ENCODE peak calls at places on chromosomes 12 and 14, in six cellular contexts. One of them, this sample, is unnamed.

GRCh38 chr14:52553002-52553670 is 500 bp downstream of the GPR137C start:
- DNase-seq in astrocyte of the spinal cord: peak
- DNase-seq in HFF-Myc: no peak
- DNase-seq in fibroblast of lung: peak
- DNase-seq in mammary epithelial cell: peak
- DNase-seq in ascending aorta: peak
- DNase-seq in this sample: no peak

GRCh38 chr14:67562776-67563150 is 29.7 kb downstream of the PLEKHH1 start:
- DNase-seq in astrocyte of the spinal cord: no peak
- DNase-seq in HFF-Myc: no peak
- DNase-seq in fibroblast of lung: no peak
- DNase-seq in mammary epithelial cell: no peak
- DNase-seq in ascending aorta: no peak
- DNase-seq in this sample: no peak

GRCh38 chr12:34233618-34234017 is 211.3 kb downstream of the ALG10 start:
- DNase-seq in astrocyte of the spinal cord: no peak
- DNase-seq in HFF-Myc: no peak
- DNase-seq in fibroblast of lung: no peak
- DNase-seq in mammary epithelial cell: no peak
- DNase-seq in ascending aorta: no peak
- DNase-seq in this sample: no peak

GRCh38 chr14:71433303-71433702 is 498.9 kb upstream of the RGS6 start:
- DNase-seq in astrocyte of the spinal cord: no peak
- DNase-seq in HFF-Myc: no peak
- DNase-seq in fibroblast of lung: no peak
- DNase-seq in mammary epithelial cell: no peak
- DNase-seq in ascending aorta: no peak
- DNase-seq in this sample: no peak

GRCh38 chr12:14779834-14780233 is 23.4 kb downstream of the WBP11 start:
- DNase-seq in astrocyte of the spinal cord: no peak
- DNase-seq in HFF-Myc: no peak
- DNase-seq in fibroblast of lung: no peak
- DNase-seq in mammary epithelial cell: no peak
- DNase-seq in ascending aorta: no peak
- DNase-seq in this sample: no peak

GRCh38 chr12:7837366-7837765 is 35.3 kb downstream of the SLC2A14 start:
- DNase-seq in astrocyte of the spinal cord: no peak
- DNase-seq in HFF-Myc: no peak
- DNase-seq in fibroblast of lung: no peak
- DNase-seq in mammary epithelial cell: no peak
- DNase-seq in ascending aorta: no peak
- DNase-seq in this sample: no peak

GRCh38 chr12:28235017-28235416 is 44.8 kb downstream of the CCDC91 start:
- DNase-seq in astrocyte of the spinal cord: no peak
- DNase-seq in HFF-Myc: no peak
- DNase-seq in fibroblast of lung: no peak
- DNase-seq in mammary epithelial cell: no peak
- DNase-seq in ascending aorta: no peak
- DNase-seq in this sample: no peak

GRCh38 chr14:70186826-70187483 is 1.8 kb downstream of the SLC8A3 start:
- DNase-seq in astrocyte of the spinal cord: peak
- DNase-seq in HFF-Myc: no peak
- DNase-seq in fibroblast of lung: peak
- DNase-seq in mammary epithelial cell: no peak
- DNase-seq in ascending aorta: no peak
- DNase-seq in this sample: no peak

GRCh38 chr14:30550335-30550734 is 8.6 kb upstream of the G2E3 start:
- DNase-seq in astrocyte of the spinal cord: peak
- DNase-seq in HFF-Myc: no peak
- DNase-seq in fibroblast of lung: peak
- DNase-seq in mammary epithelial cell: peak
- DNase-seq in ascending aorta: no peak
- DNase-seq in this sample: no peak

GRCh38 chr12:121230538-121230907 is 20.6 kb downstream of the P2RX4 start:
- DNase-seq in astrocyte of the spinal cord: no peak
- DNase-seq in HFF-Myc: no peak
- DNase-seq in fibroblast of lung: no peak
- DNase-seq in mammary epithelial cell: no peak
- DNase-seq in ascending aorta: no peak
- DNase-seq in this sample: no peak

GRCh38 chr12:104372048-104372720 is 68.6 kb downstream of the EID3 start:
- DNase-seq in astrocyte of the spinal cord: no peak
- DNase-seq in HFF-Myc: no peak
- DNase-seq in fibroblast of lung: peak
- DNase-seq in mammary epithelial cell: no peak
- DNase-seq in ascending aorta: no peak
- DNase-seq in this sample: no peak

GRCh38 chr12:89363582-89363981 is 11.3 kb upstream of the DUSP6 start:
- DNase-seq in astrocyte of the spinal cord: no peak
- DNase-seq in HFF-Myc: no peak
- DNase-seq in fibroblast of lung: no peak
- DNase-seq in mammary epithelial cell: no peak
- DNase-seq in ascending aorta: no peak
- DNase-seq in this sample: no peak

GRCh38 chr12:64080319-64081008 is 141.6 kb downstream of the KICS2 start:
- DNase-seq in astrocyte of the spinal cord: no peak
- DNase-seq in HFF-Myc: no peak
- DNase-seq in fibroblast of lung: no peak
- DNase-seq in mammary epithelial cell: peak
- DNase-seq in ascending aorta: no peak
- DNase-seq in this sample: no peak

GRCh38 chr14:23536494-23536893 is 15.1 kb downstream of the ZFHX2 start:
- DNase-seq in astrocyte of the spinal cord: no peak
- DNase-seq in HFF-Myc: no peak
- DNase-seq in fibroblast of lung: no peak
- DNase-seq in mammary epithelial cell: no peak
- DNase-seq in ascending aorta: no peak
- DNase-seq in this sample: no peak

GRCh38 chr14:73753887-73754880 is 40.0 kb upstream of the PNMA1 start:
- DNase-seq in astrocyte of the spinal cord: peak
- DNase-seq in HFF-Myc: no peak
- DNase-seq in fibroblast of lung: no peak
- DNase-seq in mammary epithelial cell: no peak
- DNase-seq in ascending aorta: no peak
- DNase-seq in this sample: no peak

GRCh38 chr12:12441891-12442461 is 85.1 kb downstream of the BORCS5 start:
- DNase-seq in astrocyte of the spinal cord: peak
- DNase-seq in HFF-Myc: no peak
- DNase-seq in fibroblast of lung: peak
- DNase-seq in mammary epithelial cell: peak
- DNase-seq in ascending aorta: no peak
- DNase-seq in this sample: no peak

GRCh38 chr12:26863515-26863914 is 30.5 kb upstream of the ITPR2 start:
- DNase-seq in astrocyte of the spinal cord: no peak
- DNase-seq in HFF-Myc: no peak
- DNase-seq in fibroblast of lung: no peak
- DNase-seq in mammary epithelial cell: no peak
- DNase-seq in ascending aorta: no peak
- DNase-seq in this sample: no peak

GRCh38 chr14:33962016-33962415 is 11.1 kb upstream of the EGLN3 start:
- DNase-seq in astrocyte of the spinal cord: no peak
- DNase-seq in HFF-Myc: no peak
- DNase-seq in fibroblast of lung: no peak
- DNase-seq in mammary epithelial cell: no peak
- DNase-seq in ascending aorta: no peak
- DNase-seq in this sample: no peak

GRCh38 chr12:33438890-33439586 is 581 bp downstream of the SYT10 start:
- DNase-seq in astrocyte of the spinal cord: peak
- DNase-seq in HFF-Myc: peak
- DNase-seq in fibroblast of lung: peak
- DNase-seq in mammary epithelial cell: peak
- DNase-seq in ascending aorta: no peak
- DNase-seq in this sample: no peak

GRCh38 chr12:54977857-54978256 is 6.7 kb downstream of the TESPA1 start:
- DNase-seq in astrocyte of the spinal cord: no peak
- DNase-seq in HFF-Myc: no peak
- DNase-seq in fibroblast of lung: no peak
- DNase-seq in mammary epithelial cell: no peak
- DNase-seq in ascending aorta: no peak
- DNase-seq in this sample: no peak

GRCh38 chr12:132385923-132386751 is 56.7 kb upstream of the GALNT9 start:
- DNase-seq in astrocyte of the spinal cord: no peak
- DNase-seq in HFF-Myc: no peak
- DNase-seq in fibroblast of lung: no peak
- DNase-seq in mammary epithelial cell: no peak
- DNase-seq in ascending aorta: no peak
- DNase-seq in this sample: no peak
- TF ChIP-seq CTCF in astrocyte of the spinal cord: no peak
- TF ChIP-seq CTCF in HFF-Myc: no peak
- TF ChIP-seq CTCF in fibroblast of lung: no peak
- TF ChIP-seq CTCF in mammary epithelial cell: no peak
- TF ChIP-seq CTCF in ascending aorta: no peak
- TF ChIP-seq CTCF in this sample: no peak

GRCh38 chr12:51813931-51814310 is 34.6 kb downstream of the FIGNL2 start:
- DNase-seq in astrocyte of the spinal cord: no peak
- DNase-seq in HFF-Myc: no peak
- DNase-seq in fibroblast of lung: no peak
- DNase-seq in mammary epithelial cell: no peak
- DNase-seq in ascending aorta: no peak
- DNase-seq in this sample: no peak
- H3K4me3 ChIP-seq in astrocyte of the spinal cord: no peak
- H3K4me3 ChIP-seq in HFF-Myc: peak
- H3K4me3 ChIP-seq in fibroblast of lung: no peak
- H3K4me3 ChIP-seq in mammary epithelial cell: no peak
- H3K4me3 ChIP-seq in ascending aorta: peak
- H3K4me3 ChIP-seq in this sample: peak

GRCh38 chr12:108131035-108131434 is 1.9 kb downstream of the WSCD2 start:
- DNase-seq in astrocyte of the spinal cord: no peak
- DNase-seq in HFF-Myc: no peak
- DNase-seq in fibroblast of lung: no peak
- DNase-seq in mammary epithelial cell: no peak
- DNase-seq in ascending aorta: no peak
- DNase-seq in this sample: no peak

GRCh38 chr12:108127654-108128053 is 1.4 kb upstream of the WSCD2 start:
- DNase-seq in astrocyte of the spinal cord: no peak
- DNase-seq in HFF-Myc: no peak
- DNase-seq in fibroblast of lung: no peak
- DNase-seq in mammary epithelial cell: no peak
- DNase-seq in ascending aorta: no peak
- DNase-seq in this sample: no peak

GRCh38 chr12:108128221-108129016 is 669 bp upstream of the WSCD2 start:
- DNase-seq in astrocyte of the spinal cord: no peak
- DNase-seq in HFF-Myc: no peak
- DNase-seq in fibroblast of lung: no peak
- DNase-seq in mammary epithelial cell: no peak
- DNase-seq in ascending aorta: no peak
- DNase-seq in this sample: no peak

GRCh38 chr12:108126990-108127468 is 2.1 kb upstream of the WSCD2 start:
- DNase-seq in astrocyte of the spinal cord: no peak
- DNase-seq in HFF-Myc: no peak
- DNase-seq in fibroblast of lung: no peak
- DNase-seq in mammary epithelial cell: no peak
- DNase-seq in ascending aorta: no peak
- DNase-seq in this sample: no peak

DNA sequence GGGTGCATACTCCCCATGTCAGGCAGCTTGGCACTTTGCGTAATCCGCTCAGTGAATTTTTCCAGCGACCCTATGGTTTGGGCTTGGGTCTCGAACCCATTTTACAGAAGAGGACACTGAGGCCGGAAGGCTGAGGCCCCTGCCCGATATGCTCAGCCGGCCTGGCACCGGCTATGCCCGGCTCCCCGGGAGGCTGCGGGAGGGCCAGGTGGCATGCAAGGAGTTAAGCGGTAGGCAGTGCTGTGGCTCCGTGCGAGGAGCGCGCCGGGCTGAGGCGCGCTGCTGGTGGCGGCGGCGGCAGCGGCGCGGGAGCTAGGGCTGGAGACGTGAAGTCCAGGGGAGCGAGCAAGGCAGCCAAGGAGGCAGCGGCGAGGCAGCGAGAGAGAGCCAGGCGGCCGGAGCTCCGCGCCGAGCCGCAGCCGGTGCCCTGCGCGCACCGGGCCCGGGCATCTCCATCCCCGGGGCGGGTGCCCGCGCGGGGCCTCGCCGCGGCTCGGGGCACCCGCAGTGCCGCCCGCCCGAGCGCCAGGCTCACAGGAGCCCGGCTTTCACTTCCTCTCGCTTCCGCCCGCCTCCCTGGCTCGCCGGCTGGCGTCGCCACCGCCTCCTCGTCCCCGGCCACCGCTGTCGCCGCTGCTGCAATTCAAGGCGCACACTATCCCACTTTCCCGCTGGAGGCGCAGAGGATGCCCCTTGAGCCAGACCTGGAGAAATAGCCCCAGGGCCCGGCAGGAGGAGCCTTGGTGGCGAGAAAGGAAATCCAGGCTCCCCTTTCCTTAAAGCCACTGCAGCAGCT is at the start of gene WSCD2:
- DNase-seq in astrocyte of the spinal cord: peak
- DNase-seq in HFF-Myc: no peak
- DNase-seq in fibroblast of lung: peak
- DNase-seq in mammary epithelial cell: peak
- DNase-seq in ascending aorta: peak
- DNase-seq in this sample: no peak
- TF ChIP-seq CTCF in astrocyte of the spinal cord: peak
- TF ChIP-seq CTCF in HFF-Myc: no peak
- TF ChIP-seq CTCF in fibroblast of lung: no peak
- TF ChIP-seq CTCF in mammary epithelial cell: no peak
- TF ChIP-seq CTCF in ascending aorta: peak
- TF ChIP-seq CTCF in this sample: no peak

GRCh38 chr12:6370576-6370935 is 4.8 kb downstream of the SCNN1A start:
- DNase-seq in astrocyte of the spinal cord: no peak
- DNase-seq in HFF-Myc: no peak
- DNase-seq in fibroblast of lung: no peak
- DNase-seq in mammary epithelial cell: no peak
- DNase-seq in ascending aorta: no peak
- DNase-seq in this sample: no peak

GRCh38 chr12:6373022-6373787 is 2.2 kb downstream of the SCNN1A start:
- DNase-seq in astrocyte of the spinal cord: no peak
- DNase-seq in HFF-Myc: no peak
- DNase-seq in fibroblast of lung: no peak
- DNase-seq in mammary epithelial cell: no peak
- DNase-seq in ascending aorta: no peak
- DNase-seq in this sample: no peak

GRCh38 chr12:6374028-6374780 is 1.2 kb downstream of the SCNN1A start:
- DNase-seq in astrocyte of the spinal cord: no peak
- DNase-seq in HFF-Myc: no peak
- DNase-seq in fibroblast of lung: no peak
- DNase-seq in mammary epithelial cell: peak
- DNase-seq in ascending aorta: no peak
- DNase-seq in this sample: no peak

GRCh38 chr12:6370994-6371754 is 4.2 kb downstream of the SCNN1A start:
- DNase-seq in astrocyte of the spinal cord: peak
- DNase-seq in HFF-Myc: peak
- DNase-seq in fibroblast of lung: peak
- DNase-seq in mammary epithelial cell: peak
- DNase-seq in ascending aorta: no peak
- DNase-seq in this sample: peak

DNA sequence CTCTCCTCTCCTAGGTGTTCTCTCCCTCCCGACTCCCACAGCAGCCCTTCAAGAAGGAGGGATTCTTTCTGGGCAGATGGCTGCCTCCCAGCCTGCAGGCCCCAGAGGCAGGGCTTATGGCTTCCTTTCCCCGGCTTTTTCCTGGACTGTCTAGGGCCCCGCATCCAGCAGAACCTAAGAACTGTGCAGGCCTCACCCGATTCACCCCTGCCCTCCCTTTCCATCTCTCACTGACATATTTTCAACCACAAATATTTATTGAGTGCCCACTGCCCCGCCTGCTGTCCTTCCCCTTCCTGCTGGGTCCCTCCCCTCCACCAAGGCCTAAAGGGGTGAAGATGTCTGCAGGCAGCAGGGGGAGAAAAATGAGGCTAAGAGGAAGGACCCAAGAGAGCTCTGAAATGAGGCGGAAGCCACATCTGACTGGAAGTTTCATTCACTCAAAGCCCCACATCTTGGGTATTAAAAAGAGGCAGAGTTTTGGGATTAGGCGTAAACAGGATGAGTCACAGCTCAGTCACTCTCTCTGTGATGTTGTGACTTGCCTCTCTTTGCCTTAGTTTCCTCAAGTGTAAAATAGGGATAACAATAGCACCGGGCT is 2.9 kb downstream of the SCNN1A start:
- DNase-seq in astrocyte of the spinal cord: peak
- DNase-seq in HFF-Myc: peak
- DNase-seq in fibroblast of lung: peak
- DNase-seq in mammary epithelial cell: peak
- DNase-seq in ascending aorta: no peak
- DNase-seq in this sample: peak
- H3K4me3 ChIP-seq in astrocyte of the spinal cord: no peak
- H3K4me3 ChIP-seq in HFF-Myc: no peak
- H3K4me3 ChIP-seq in fibroblast of lung: no peak
- H3K4me3 ChIP-seq in mammary epithelial cell: peak
- H3K4me3 ChIP-seq in ascending aorta: no peak
- H3K4me3 ChIP-seq in this sample: no peak

This sample was measured in retinal pigment epithelial cell.